ENCODE peak calls at places on chromosomes 16 and 17, in five cellular contexts. G, Q, L, I and W are unnamed samples.

GRCh38 chr16:17251496-17251895 is 219.3 kb downstream of the XYLT1 start:
- DNase-seq in I (no peak), G (no peak), L (no peak), Q (no peak), W (no peak)

GRCh38 chr16:49057391-49057790 is 224.2 kb downstream of the CBLN1 start:
- DNase-seq in G (no peak), Q (no peak), L (no peak), I (no peak), W (no peak)

GRCh38 chr17:82603981-82604448 is 44.2 kb downstream of the WDR45B start:
- DNase-seq in G (peak; percentile 79), I (no peak), L (no peak), Q (no peak), W (no peak)

GRCh38 chr16:68284847-68285246 is 20.5 kb downstream of the SLC7A6 start:
- DNase-seq in G (no peak), Q (no peak), I (no peak), L (no peak), W (no peak)

GRCh38 chr17:61484174-61484573 is 32.0 kb downstream of the TBX4 start:
- DNase-seq in I (no peak), Q (no peak), G (peak; percentile 20), L (no peak), W (no peak)

GRCh38 chr16:52090080-52090479 is 456.9 kb downstream of the TOX3 start:
- DNase-seq in G (no peak), L (no peak), Q (no peak), I (no peak), W (no peak)

GRCh38 chr16:25109643-25110042 is 1.9 kb upstream of the LCMT1 start:
- DNase-seq in G (no peak), L (no peak), Q (no peak), I (peak; percentile 88), W (no peak)

GRCh38 chr17:75266315-75267145 is 4.5 kb downstream of the MIF4GD start:
- DNase-seq in G (no peak), L (no peak), I (no peak), Q (no peak), W (no peak)

GRCh38 chr16:60203525-60204124 is 1469.5 kb upstream of the GOT2 start:
- DNase-seq in G (no peak), Q (no peak), I (no peak), L (no peak), W (no peak)

GRCh38 chr16:9151074-9151473 is 59.6 kb downstream of the HAPSTR1 start:
- DNase-seq in L (no peak), Q (no peak), I (no peak), G (no peak), W (no peak)